ENCODE peak calls at places on chromosomes 1 and 21, in seven cellular contexts. One of them, this sample, is unnamed.
A peak's percentile ranks its signal among the peaks of the same experiment; 100 is the strongest.

GRCh38 chr1:114335273-114335672 is 175.7 kb downstream of the TRIM33 start:
- DNase-seq in heart right ventricle: no peak
- DNase-seq in testis: no peak
- DNase-seq in right cardiac atrium: no peak
- DNase-seq in HCT116: no peak
- DNase-seq in astrocyte of the spinal cord: no peak
- DNase-seq in H7: no peak
- DNase-seq in this sample: no peak

GRCh38 chr1:31507676-31508530 is 68.4 kb upstream of the TINAGL1 start:
- DNase-seq in heart right ventricle: no peak
- DNase-seq in testis: no peak
- DNase-seq in right cardiac atrium: no peak
- DNase-seq in HCT116: no peak
- DNase-seq in astrocyte of the spinal cord: no peak
- DNase-seq in H7: peak; percentile 66
- DNase-seq in this sample: no peak

GRCh38 chr1:20640183-20640597 is 6.9 kb downstream of the PINK1 start:
- DNase-seq in heart right ventricle: no peak
- DNase-seq in testis: peak; percentile 57
- DNase-seq in right cardiac atrium: no peak
- DNase-seq in HCT116: peak; percentile 37
- DNase-seq in astrocyte of the spinal cord: peak; percentile 52
- DNase-seq in H7: peak; percentile 85
- DNase-seq in this sample: no peak

GRCh38 chr1:44881011-44881632 is 38.1 kb upstream of the PTCH2 start:
- DNase-seq in heart right ventricle: no peak
- DNase-seq in testis: no peak
- DNase-seq in right cardiac atrium: no peak
- DNase-seq in HCT116: no peak
- DNase-seq in astrocyte of the spinal cord: peak; percentile 89
- DNase-seq in H7: no peak
- DNase-seq in this sample: peak; percentile 6

GRCh38 chr1:168824418-168824817 is 95.4 kb upstream of the DPT start:
- DNase-seq in heart right ventricle: no peak
- DNase-seq in testis: no peak
- DNase-seq in right cardiac atrium: no peak
- DNase-seq in HCT116: no peak
- DNase-seq in astrocyte of the spinal cord: no peak
- DNase-seq in H7: no peak
- DNase-seq in this sample: no peak

GRCh38 chr1:85952460-85952859 is 204.1 kb downstream of the COL24A1 start:
- DNase-seq in heart right ventricle: no peak
- DNase-seq in testis: no peak
- DNase-seq in right cardiac atrium: no peak
- DNase-seq in HCT116: no peak
- DNase-seq in astrocyte of the spinal cord: no peak
- DNase-seq in H7: no peak
- DNase-seq in this sample: no peak

GRCh38 chr1:6468729-6469461 is 2.9 kb upstream of the TNFRSF25 start:
- DNase-seq in heart right ventricle: no peak
- DNase-seq in testis: no peak
- DNase-seq in right cardiac atrium: no peak
- DNase-seq in HCT116: no peak
- DNase-seq in astrocyte of the spinal cord: no peak
- DNase-seq in H7: no peak
- DNase-seq in this sample: no peak

GRCh38 chr1:235139315-235139714 is 10.7 kb upstream of the TOMM20 start:
- DNase-seq in heart right ventricle: no peak
- DNase-seq in testis: no peak
- DNase-seq in right cardiac atrium: no peak
- DNase-seq in HCT116: no peak
- DNase-seq in astrocyte of the spinal cord: no peak
- DNase-seq in H7: no peak
- DNase-seq in this sample: no peak

GRCh38 chr1:183281039-183281438 is 95.0 kb downstream of the LAMC2 start:
- DNase-seq in heart right ventricle: no peak
- DNase-seq in testis: no peak
- DNase-seq in right cardiac atrium: peak; percentile 76
- DNase-seq in HCT116: peak; percentile 2
- DNase-seq in astrocyte of the spinal cord: no peak
- DNase-seq in H7: no peak
- DNase-seq in this sample: no peak

GRCh38 chr1:153699116-153699515 is 20.6 kb downstream of the NPR1 start:
- DNase-seq in heart right ventricle: no peak
- DNase-seq in testis: no peak
- DNase-seq in right cardiac atrium: no peak
- DNase-seq in HCT116: no peak
- DNase-seq in astrocyte of the spinal cord: no peak
- DNase-seq in H7: peak; percentile 18
- DNase-seq in this sample: peak; percentile 18

GRCh38 chr1:232940262-232940661 is 10.1 kb upstream of the NTPCR start:
- DNase-seq in heart right ventricle: no peak
- DNase-seq in testis: no peak
- DNase-seq in right cardiac atrium: no peak
- DNase-seq in HCT116: no peak
- DNase-seq in astrocyte of the spinal cord: no peak
- DNase-seq in H7: no peak
- DNase-seq in this sample: no peak

GRCh38 chr1:95631695-95632094 is 397.7 kb downstream of the RWDD3 start:
- DNase-seq in heart right ventricle: no peak
- DNase-seq in testis: no peak
- DNase-seq in right cardiac atrium: no peak
- DNase-seq in HCT116: no peak
- DNase-seq in astrocyte of the spinal cord: no peak
- DNase-seq in H7: no peak
- DNase-seq in this sample: no peak

GRCh38 chr1:184002071-184002470 is 35.5 kb downstream of the COLGALT2 start:
- DNase-seq in heart right ventricle: no peak
- DNase-seq in testis: peak; percentile 56
- DNase-seq in right cardiac atrium: peak; percentile 25
- DNase-seq in HCT116: peak; percentile 77
- DNase-seq in astrocyte of the spinal cord: peak; percentile 93
- DNase-seq in H7: peak; percentile 22
- DNase-seq in this sample: peak; percentile 64

GRCh38 chr21:40754466-40754865 is 92.5 kb downstream of the DSCAM start:
- DNase-seq in heart right ventricle: peak; percentile 19
- DNase-seq in testis: no peak
- DNase-seq in right cardiac atrium: no peak
- DNase-seq in HCT116: no peak
- DNase-seq in astrocyte of the spinal cord: no peak
- DNase-seq in H7: no peak
- DNase-seq in this sample: no peak

GRCh38 chr1:201647094-201647493 is 108.2 kb downstream of the NAV1 start:
- DNase-seq in heart right ventricle: no peak
- DNase-seq in testis: no peak
- DNase-seq in right cardiac atrium: no peak
- DNase-seq in HCT116: no peak
- DNase-seq in astrocyte of the spinal cord: no peak
- DNase-seq in H7: no peak
- DNase-seq in this sample: no peak

GRCh38 chr1:54277451-54278355 is 77.7 kb downstream of the MRPL37 start:
- DNase-seq in heart right ventricle: no peak
- DNase-seq in testis: peak; percentile 85
- DNase-seq in right cardiac atrium: no peak
- DNase-seq in HCT116: no peak
- DNase-seq in astrocyte of the spinal cord: no peak
- DNase-seq in H7: no peak
- DNase-seq in this sample: no peak

GRCh38 chr1:154405762-154406571 is 824 bp downstream of the IL6R start:
- DNase-seq in heart right ventricle: peak; percentile 85
- DNase-seq in testis: peak; percentile 73
- DNase-seq in right cardiac atrium: peak; percentile 88
- DNase-seq in HCT116: no peak
- DNase-seq in astrocyte of the spinal cord: peak; percentile 38
- DNase-seq in H7: peak; percentile 67
- DNase-seq in this sample: no peak

GRCh38 chr1:229693124-229693523 is 67.1 kb downstream of the URB2 start:
- DNase-seq in heart right ventricle: no peak
- DNase-seq in testis: no peak
- DNase-seq in right cardiac atrium: no peak
- DNase-seq in HCT116: no peak
- DNase-seq in astrocyte of the spinal cord: no peak
- DNase-seq in H7: no peak
- DNase-seq in this sample: no peak

GRCh38 chr1:11051781-11052510 is 4.9 kb upstream of the MASP2 start:
- DNase-seq in heart right ventricle: no peak
- DNase-seq in testis: no peak
- DNase-seq in right cardiac atrium: no peak
- DNase-seq in HCT116: no peak
- DNase-seq in astrocyte of the spinal cord: no peak
- DNase-seq in H7: peak; percentile 39
- DNase-seq in this sample: no peak
- H3K4me3 ChIP-seq in heart right ventricle: no peak overlapping the region
- H3K4me3 ChIP-seq in testis: no peak overlapping the region
- H3K4me3 ChIP-seq in right cardiac atrium: no peak overlapping the region
- H3K4me3 ChIP-seq in HCT116: no peak overlapping the region
- H3K4me3 ChIP-seq in astrocyte of the spinal cord: no peak overlapping the region
- H3K4me3 ChIP-seq in H7: no peak overlapping the region
- H3K4me3 ChIP-seq in this sample: no peak overlapping the region

DNA sequence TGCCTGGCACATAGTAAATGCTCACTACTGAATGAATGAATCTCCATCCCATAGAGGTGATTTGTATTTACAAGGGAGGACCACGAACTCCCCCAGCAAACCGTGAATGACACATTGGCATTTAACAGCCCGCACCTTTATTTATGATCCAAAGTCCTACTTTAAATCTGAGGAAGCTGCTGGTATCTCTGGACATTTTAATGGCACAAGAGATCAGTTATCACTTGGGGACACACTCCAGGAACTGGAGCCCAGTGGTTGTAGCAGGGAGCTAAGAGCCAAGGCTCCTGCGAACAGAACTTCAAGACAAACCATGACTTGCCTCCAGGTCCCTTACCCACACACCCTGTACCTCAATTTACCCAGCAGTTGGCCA is 1.2 kb downstream of the CTNNBIP1 start:
- DNase-seq in heart right ventricle: no peak
- DNase-seq in testis: no peak
- DNase-seq in right cardiac atrium: no peak
- DNase-seq in HCT116: no peak
- DNase-seq in astrocyte of the spinal cord: no peak
- DNase-seq in H7: no peak
- DNase-seq in this sample: no peak
- H3K4me3 ChIP-seq in heart right ventricle: peak overlapping the region; percentile 88
- H3K4me3 ChIP-seq in testis: peak overlapping the region; percentile 84
- H3K4me3 ChIP-seq in right cardiac atrium: peak overlapping the region; percentile 83
- H3K4me3 ChIP-seq in HCT116: peak overlapping the region; percentile 75
- H3K4me3 ChIP-seq in astrocyte of the spinal cord: peak overlapping the region; percentile 76
- H3K4me3 ChIP-seq in H7: peak overlapping the region; percentile 84
- H3K4me3 ChIP-seq in this sample: peak overlapping the region; percentile 78

GRCh38 chr1:199178646-199179045 is 539.8 kb downstream of the PTPRC start:
- DNase-seq in heart right ventricle: no peak
- DNase-seq in testis: no peak
- DNase-seq in right cardiac atrium: no peak
- DNase-seq in HCT116: no peak
- DNase-seq in astrocyte of the spinal cord: no peak
- DNase-seq in H7: no peak
- DNase-seq in this sample: no peak

GRCh38 chr1:199182151-199182843 is 543.5 kb downstream of the PTPRC start:
- DNase-seq in heart right ventricle: no peak
- DNase-seq in testis: no peak
- DNase-seq in right cardiac atrium: no peak
- DNase-seq in HCT116: no peak
- DNase-seq in astrocyte of the spinal cord: peak; percentile 12
- DNase-seq in H7: no peak
- DNase-seq in this sample: no peak

DNA sequence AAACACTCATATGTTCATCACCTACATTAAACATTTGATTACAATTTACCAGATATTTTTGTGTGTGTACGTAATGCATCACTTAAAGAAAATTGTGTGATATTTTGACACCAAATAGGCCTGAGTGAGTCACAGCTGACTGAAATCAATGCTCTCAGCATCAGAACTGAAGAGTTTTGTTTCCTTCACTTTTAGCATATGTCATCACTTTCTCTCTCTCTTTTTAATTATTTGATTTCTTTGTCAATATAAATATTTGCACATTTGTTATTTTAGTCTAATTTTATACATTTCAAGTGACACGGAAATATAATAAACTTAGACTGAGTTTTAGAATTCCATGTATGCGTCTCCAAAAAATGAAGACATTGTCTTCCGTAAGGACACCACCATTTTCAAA is 545.3 kb downstream of the PTPRC start:
- DNase-seq in heart right ventricle: no peak
- DNase-seq in testis: no peak
- DNase-seq in right cardiac atrium: no peak
- DNase-seq in HCT116: no peak
- DNase-seq in astrocyte of the spinal cord: no peak
- DNase-seq in H7: no peak
- DNase-seq in this sample: no peak
- H3K4me3 ChIP-seq in heart right ventricle: no peak overlapping the region
- H3K4me3 ChIP-seq in testis: no peak overlapping the region
- H3K4me3 ChIP-seq in right cardiac atrium: no peak overlapping the region
- H3K4me3 ChIP-seq in HCT116: no peak overlapping the region
- H3K4me3 ChIP-seq in astrocyte of the spinal cord: no peak overlapping the region
- H3K4me3 ChIP-seq in H7: no peak overlapping the region
- H3K4me3 ChIP-seq in this sample: no peak overlapping the region

GRCh38 chr1:203675596-203676347 is 49.1 kb downstream of the ATP2B4 start:
- DNase-seq in heart right ventricle: no peak
- DNase-seq in testis: no peak
- DNase-seq in right cardiac atrium: no peak
- DNase-seq in HCT116: no peak
- DNase-seq in astrocyte of the spinal cord: no peak
- DNase-seq in H7: no peak
- DNase-seq in this sample: no peak
- H3K4me3 ChIP-seq in heart right ventricle: no peak overlapping the region
- H3K4me3 ChIP-seq in testis: no peak overlapping the region
- H3K4me3 ChIP-seq in right cardiac atrium: no peak overlapping the region
- H3K4me3 ChIP-seq in HCT116: no peak overlapping the region
- H3K4me3 ChIP-seq in astrocyte of the spinal cord: no peak overlapping the region
- H3K4me3 ChIP-seq in H7: no peak overlapping the region
- H3K4me3 ChIP-seq in this sample: no peak overlapping the region

DNA sequence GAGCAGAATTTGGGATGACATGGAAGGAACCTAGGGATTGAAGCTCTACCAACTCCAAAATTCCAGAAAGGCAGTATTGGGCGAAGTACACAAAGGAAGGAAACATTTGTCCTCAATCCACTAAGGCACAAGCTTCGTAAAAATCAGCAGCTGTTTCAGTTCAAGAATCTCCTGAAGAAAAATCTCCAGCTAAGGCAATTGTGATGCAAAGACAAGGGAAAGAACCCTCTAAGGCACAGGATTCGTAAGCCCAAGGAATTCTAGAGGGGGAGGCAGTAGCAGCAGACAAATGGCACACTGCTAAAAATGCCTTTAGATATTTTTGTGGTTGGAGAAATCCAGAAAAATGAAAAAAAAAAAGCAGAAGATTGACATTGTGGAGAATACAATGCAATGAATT is 64.5 kb upstream of the PLPPR5 start:
- DNase-seq in heart right ventricle: no peak
- DNase-seq in testis: no peak
- DNase-seq in right cardiac atrium: no peak
- DNase-seq in HCT116: no peak
- DNase-seq in astrocyte of the spinal cord: no peak
- DNase-seq in H7: peak; percentile 22
- DNase-seq in this sample: no peak
- H3K4me3 ChIP-seq in heart right ventricle: no peak overlapping the region
- H3K4me3 ChIP-seq in testis: no peak overlapping the region
- H3K4me3 ChIP-seq in right cardiac atrium: no peak overlapping the region
- H3K4me3 ChIP-seq in HCT116: no peak overlapping the region
- H3K4me3 ChIP-seq in astrocyte of the spinal cord: no peak overlapping the region
- H3K4me3 ChIP-seq in H7: no peak overlapping the region
- H3K4me3 ChIP-seq in this sample: no peak overlapping the region

GRCh38 chr1:181626252-181626938 is 143.1 kb downstream of the CACNA1E start:
- DNase-seq in heart right ventricle: no peak
- DNase-seq in testis: no peak
- DNase-seq in right cardiac atrium: no peak
- DNase-seq in HCT116: no peak
- DNase-seq in astrocyte of the spinal cord: no peak
- DNase-seq in H7: no peak
- DNase-seq in this sample: no peak
- H3K4me3 ChIP-seq in heart right ventricle: no peak overlapping the region
- H3K4me3 ChIP-seq in testis: no peak overlapping the region
- H3K4me3 ChIP-seq in right cardiac atrium: no peak overlapping the region
- H3K4me3 ChIP-seq in HCT116: no peak overlapping the region
- H3K4me3 ChIP-seq in astrocyte of the spinal cord: no peak overlapping the region
- H3K4me3 ChIP-seq in H7: no peak overlapping the region
- H3K4me3 ChIP-seq in this sample: no peak overlapping the region

This sample was measured in epithelial cell of proximal tubule.